ENCODE peak calls at places on chromosomes 6 and 20, in six cellular contexts. G, C, X, S, T and N are unnamed samples.

GRCh38 chr6:20350215-20350614 is 51.5 kb upstream of the E2F3 start:
- DNase-seq in T (no peak), G (peak; percentile 12), S (peak; percentile 13), C (no peak), X (no peak), N (no peak)

GRCh38 chr20:61482425-61482887 is 230.4 kb downstream of the CDH4 start:
- DNase-seq in C (no peak), S (no peak), T (no peak), G (no peak), X (peak; percentile 15), N (no peak)

GRCh38 chr6:147648936-147649335 is 140.4 kb downstream of the SAMD5 start:
- DNase-seq in C (peak; percentile 69), T (no peak), X (no peak), S (peak; percentile 61), G (no peak), N (peak; percentile 64)

GRCh38 chr20:33232486-33233072 is 3.2 kb upstream of the BPIFA1 start:
- DNase-seq in G (no peak), S (no peak), X (no peak), T (no peak), C (no peak), N (no peak)

GRCh38 chr20:63189846-63190559 is 25.9 kb downstream of the YTHDF1 start:
- DNase-seq in T (no peak), C (no peak), S (no peak), G (no peak), X (no peak), N (no peak)

GRCh38 chr20:60306105-60306504 is 347.9 kb downstream of the CDH26 start:
- DNase-seq in S (no peak), X (no peak), T (no peak), G (no peak), C (no peak), N (no peak)

GRCh38 chr6:15411766-15412165 is 165.9 kb downstream of the JARID2 start:
- DNase-seq in G (no peak), C (no peak), T (no peak), X (no peak), S (no peak), N (no peak)

GRCh38 chr6:41193171-41193734 is 7.7 kb downstream of the TREML2 start:
- DNase-seq in G (no peak), S (no peak), T (peak; percentile 32), C (no peak), X (no peak), N (no peak)

DNA sequence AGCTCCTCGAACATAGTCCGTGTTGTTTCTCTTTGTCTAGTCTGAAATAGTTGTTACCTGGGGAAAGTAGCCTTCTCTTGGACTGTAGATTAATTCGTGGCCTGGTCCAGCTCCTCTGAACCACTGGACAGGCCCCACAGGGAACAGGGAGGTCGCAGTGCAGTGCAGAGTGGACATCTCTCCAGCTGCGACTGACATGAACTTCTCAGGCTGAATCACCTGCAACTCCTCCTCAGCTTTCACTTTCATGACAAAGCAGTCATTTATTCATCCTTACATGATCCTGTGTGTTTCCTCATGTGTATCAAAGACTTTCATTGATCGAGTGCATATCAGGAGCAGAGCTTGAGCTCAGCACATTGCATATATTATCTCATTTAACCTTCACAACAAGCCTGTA is 19.1 kb upstream of the SIRPG start:
- DNase-seq in X (no peak), G (no peak), T (no peak), C (no peak), S (no peak), N (no peak)
- H3K4me3 ChIP-seq in X (no peak overlapping the region), G (no peak overlapping the region), T (no peak overlapping the region), C (no peak overlapping the region), S (no peak overlapping the region), N (no peak overlapping the region)

GRCh38 chr6:163354779-163355431 is 59.6 kb upstream of the QKI start:
- DNase-seq in G (no peak), C (no peak), X (peak; percentile 50), S (peak; percentile 72), T (no peak), N (no peak)
- H3K4me3 ChIP-seq in G (no peak overlapping the region), C (no peak overlapping the region), X (no peak overlapping the region), S (no peak overlapping the region), T (no peak overlapping the region), N (no peak overlapping the region)

GRCh38 chr6:159061146-159061545 is 16.4 kb upstream of the TAGAP start:
- DNase-seq in T (no peak), G (no peak), X (no peak), S (no peak), C (no peak), N (no peak)
- H3K4me3 ChIP-seq in T (no peak overlapping the region), G (no peak overlapping the region), X (no peak overlapping the region), S (no peak overlapping the region), C (no peak overlapping the region), N (no peak overlapping the region)

DNA sequence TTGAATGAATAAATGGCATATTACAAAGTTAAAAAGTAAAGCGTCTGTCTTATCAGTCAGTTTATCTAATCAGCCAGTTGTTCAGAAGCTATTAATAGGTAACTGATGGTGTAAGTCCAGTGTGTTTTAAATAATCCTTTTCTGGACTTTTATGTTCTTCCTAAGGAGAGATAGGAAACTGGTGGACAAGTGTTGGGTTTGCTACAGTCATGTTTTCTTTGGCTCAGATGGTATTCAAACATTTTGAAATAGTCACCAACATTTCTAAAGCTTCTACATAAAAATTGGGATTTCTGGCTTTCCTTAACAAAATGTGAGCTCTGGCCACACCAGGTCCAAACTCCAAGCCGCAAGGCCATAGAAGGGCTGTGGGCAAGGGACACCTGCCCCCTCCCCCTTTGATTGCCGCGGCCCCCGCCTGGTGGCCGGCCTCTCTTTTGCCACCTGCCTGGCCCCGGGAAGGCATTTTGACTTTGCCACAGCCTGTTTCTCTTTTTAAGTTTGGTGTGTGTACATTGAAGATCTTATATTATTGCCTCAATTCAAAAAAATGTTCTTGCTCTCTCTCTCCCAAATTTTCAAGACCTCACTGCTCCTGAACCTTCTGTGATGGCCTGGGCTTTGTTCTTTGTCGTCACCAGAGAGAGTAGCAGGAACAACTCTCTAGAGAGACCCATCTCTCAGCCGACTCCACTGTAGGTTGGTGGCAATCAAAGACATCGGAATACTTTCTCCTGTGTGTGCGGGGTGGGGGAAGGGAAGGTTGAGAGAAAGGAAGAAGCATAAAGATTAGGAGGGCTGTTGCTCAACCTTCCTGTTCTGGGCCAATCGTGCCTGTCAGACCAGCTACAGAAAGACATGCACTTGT is 84.0 kb upstream of the ZNF217 start:
- DNase-seq in C (no peak), S (peak; percentile 56), G (peak; percentile 92), T (no peak), X (no peak), N (no peak)
- H3K4me3 ChIP-seq in C (no peak overlapping the region), S (no peak overlapping the region), G (peak overlapping the region; percentile 24), T (no peak overlapping the region), X (no peak overlapping the region), N (no peak overlapping the region)

DNA sequence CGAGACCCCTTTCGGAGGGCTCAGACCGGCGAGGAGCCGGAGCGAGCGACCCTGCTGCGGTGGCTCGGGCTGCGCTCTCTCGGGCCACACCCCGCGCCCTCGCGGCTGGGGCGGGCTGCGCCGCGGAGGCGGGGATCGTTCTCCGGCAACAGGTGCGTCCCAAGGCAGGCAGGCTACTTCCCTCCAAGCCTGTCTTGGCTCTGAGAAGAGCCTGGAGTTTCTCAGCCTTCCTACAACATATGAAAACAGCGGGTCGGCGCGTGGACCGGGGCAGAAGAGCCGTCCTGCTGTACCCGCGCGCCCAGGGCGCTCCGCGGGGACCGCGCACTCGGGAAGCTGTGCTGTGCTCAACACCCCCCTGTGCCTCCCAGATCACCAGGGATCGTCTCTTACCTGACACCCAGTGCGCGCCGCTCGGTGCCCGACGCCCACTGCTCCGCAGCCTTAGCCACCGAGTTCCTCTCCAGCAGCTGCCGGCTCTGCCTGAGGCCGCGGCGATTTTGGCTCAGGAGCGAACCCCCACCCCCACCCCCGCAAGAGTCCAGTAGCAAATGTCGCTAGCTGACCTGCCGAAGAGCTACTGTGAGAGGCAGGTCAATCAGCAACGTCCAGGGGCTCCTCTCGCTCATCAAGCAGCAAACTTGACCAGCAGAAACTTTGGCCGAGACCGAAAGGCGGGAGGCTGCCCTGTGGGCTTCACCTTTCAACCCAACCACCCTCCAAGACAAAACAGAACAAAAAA is 3.7 kb upstream of the OLIG3 start:
- DNase-seq in S (no peak), G (no peak), T (no peak), C (no peak), X (no peak), N (no peak)
- H3K4me3 ChIP-seq in S (no peak overlapping the region), G (no peak overlapping the region), T (no peak overlapping the region), C (no peak overlapping the region), X (no peak overlapping the region), N (no peak overlapping the region)